ENCODE peak calls at places on chromosomes 3 and 15, in seven cellular contexts. One of them, this sample, is unnamed.
A peak's percentile ranks its signal among the peaks of the same experiment; 100 is the strongest.

GRCh38 chr15:63510548-63510940 is 6.2 kb downstream of the USP3 start:
- DNase-seq in GOT3: no peak
- DNase-seq in germinal center: no peak
- DNase-seq in H54: no peak
- DNase-seq in cerebellar cortex: peak; percentile 97
- DNase-seq in activated T-helper 1 cell treated with anti-CD3 and anti-CD28 coated beads, Interleukin-2, amount 50 U/mL, for 16 hours: no peak
- DNase-seq in astrocyte: no peak
- DNase-seq in this sample: no peak

GRCh38 chr3:184211297-184211696 is 18.1 kb upstream of the VWA5B2 start:
- DNase-seq in H54: no peak
- DNase-seq in GOT3: no peak
- DNase-seq in germinal center: no peak
- DNase-seq in cerebellar cortex: no peak
- DNase-seq in activated T-helper 1 cell treated with anti-CD3 and anti-CD28 coated beads, Interleukin-2, amount 50 U/mL, for 16 hours: no peak
- DNase-seq in astrocyte: no peak
- DNase-seq in this sample: no peak

GRCh38 chr3:155364492-155364891 is 71.0 kb upstream of the STRIT1 start:
- DNase-seq in activated T-helper 1 cell treated with anti-CD3 and anti-CD28 coated beads, Interleukin-2, amount 50 U/mL, for 16 hours: no peak
- DNase-seq in H54: no peak
- DNase-seq in astrocyte: no peak
- DNase-seq in germinal center: no peak
- DNase-seq in cerebellar cortex: no peak
- DNase-seq in GOT3: no peak
- DNase-seq in this sample: no peak

GRCh38 chr3:123695731-123696640 is 111.1 kb upstream of the HACD2 start:
- DNase-seq in germinal center: no peak
- DNase-seq in GOT3: no peak
- DNase-seq in H54: no peak
- DNase-seq in astrocyte: no peak
- DNase-seq in cerebellar cortex: no peak
- DNase-seq in activated T-helper 1 cell treated with anti-CD3 and anti-CD28 coated beads, Interleukin-2, amount 50 U/mL, for 16 hours: no peak
- DNase-seq in this sample: no peak

GRCh38 chr3:186523022-186523421 is 21.2 kb downstream of the CRYGS start:
- DNase-seq in GOT3: no peak
- DNase-seq in astrocyte: no peak
- DNase-seq in H54: no peak
- DNase-seq in germinal center: no peak
- DNase-seq in activated T-helper 1 cell treated with anti-CD3 and anti-CD28 coated beads, Interleukin-2, amount 50 U/mL, for 16 hours: no peak
- DNase-seq in cerebellar cortex: no peak
- DNase-seq in this sample: no peak

GRCh38 chr3:8964436-8965370 is 1.4 kb upstream of the RAD18 start:
- DNase-seq in astrocyte: peak; percentile 87
- DNase-seq in H54: peak; percentile 48
- DNase-seq in cerebellar cortex: no peak
- DNase-seq in GOT3: no peak
- DNase-seq in germinal center: no peak
- DNase-seq in activated T-helper 1 cell treated with anti-CD3 and anti-CD28 coated beads, Interleukin-2, amount 50 U/mL, for 16 hours: no peak
- DNase-seq in this sample: no peak

GRCh38 chr3:174826069-174826468 is 33.1 kb upstream of the NAALADL2 start:
- DNase-seq in H54: no peak
- DNase-seq in GOT3: no peak
- DNase-seq in astrocyte: no peak
- DNase-seq in germinal center: no peak
- DNase-seq in cerebellar cortex: no peak
- DNase-seq in activated T-helper 1 cell treated with anti-CD3 and anti-CD28 coated beads, Interleukin-2, amount 50 U/mL, for 16 hours: no peak
- DNase-seq in this sample: no peak

GRCh38 chr3:96430019-96430541 is 384.3 kb upstream of the EPHA6 start:
- DNase-seq in H54: no peak
- DNase-seq in activated T-helper 1 cell treated with anti-CD3 and anti-CD28 coated beads, Interleukin-2, amount 50 U/mL, for 16 hours: no peak
- DNase-seq in astrocyte: no peak
- DNase-seq in germinal center: no peak
- DNase-seq in cerebellar cortex: no peak
- DNase-seq in GOT3: no peak
- DNase-seq in this sample: no peak

GRCh38 chr3:186070996-186071395 is 37.9 kb downstream of the ETV5 start:
- DNase-seq in astrocyte: no peak
- DNase-seq in H54: no peak
- DNase-seq in GOT3: no peak
- DNase-seq in germinal center: no peak
- DNase-seq in cerebellar cortex: no peak
- DNase-seq in activated T-helper 1 cell treated with anti-CD3 and anti-CD28 coated beads, Interleukin-2, amount 50 U/mL, for 16 hours: no peak
- DNase-seq in this sample: no peak

GRCh38 chr15:67093146-67093874 is 27.9 kb downstream of the SMAD3 start:
- DNase-seq in germinal center: peak; percentile 74
- DNase-seq in cerebellar cortex: no peak
- DNase-seq in GOT3: no peak
- DNase-seq in H54: no peak
- DNase-seq in activated T-helper 1 cell treated with anti-CD3 and anti-CD28 coated beads, Interleukin-2, amount 50 U/mL, for 16 hours: no peak
- DNase-seq in astrocyte: no peak
- DNase-seq in this sample: no peak

GRCh38 chr15:22887157-22887951 is 48.9 kb downstream of the NIPA2 start:
- DNase-seq in activated T-helper 1 cell treated with anti-CD3 and anti-CD28 coated beads, Interleukin-2, amount 50 U/mL, for 16 hours: no peak
- DNase-seq in germinal center: no peak
- DNase-seq in GOT3: no peak
- DNase-seq in astrocyte: peak; percentile 73
- DNase-seq in H54: peak; percentile 35
- DNase-seq in cerebellar cortex: no peak
- DNase-seq in this sample: no peak

GRCh38 chr15:62125763-62126162 is 39.3 kb downstream of the C2CD4B start:
- DNase-seq in astrocyte: no peak
- DNase-seq in H54: no peak
- DNase-seq in germinal center: peak; percentile 12
- DNase-seq in cerebellar cortex: peak; percentile 9
- DNase-seq in GOT3: no peak
- DNase-seq in activated T-helper 1 cell treated with anti-CD3 and anti-CD28 coated beads, Interleukin-2, amount 50 U/mL, for 16 hours: no peak
- DNase-seq in this sample: no peak

GRCh38 chr15:52558196-52558595 is 10.6 kb downstream of the ARPP19 start:
- DNase-seq in germinal center: no peak
- DNase-seq in cerebellar cortex: no peak
- DNase-seq in activated T-helper 1 cell treated with anti-CD3 and anti-CD28 coated beads, Interleukin-2, amount 50 U/mL, for 16 hours: peak; percentile 28
- DNase-seq in GOT3: no peak
- DNase-seq in H54: no peak
- DNase-seq in astrocyte: peak; percentile 80
- DNase-seq in this sample: no peak

GRCh38 chr15:91956026-91956723 is 102.7 kb downstream of the SLCO3A1 start:
- DNase-seq in H54: no peak
- DNase-seq in germinal center: no peak
- DNase-seq in activated T-helper 1 cell treated with anti-CD3 and anti-CD28 coated beads, Interleukin-2, amount 50 U/mL, for 16 hours: no peak
- DNase-seq in cerebellar cortex: no peak
- DNase-seq in GOT3: no peak
- DNase-seq in astrocyte: no peak
- DNase-seq in this sample: no peak

GRCh38 chr3:170499562-170500156 is 81.0 kb downstream of the CLDN11 start:
- DNase-seq in H54: peak; percentile 54
- DNase-seq in cerebellar cortex: peak; percentile 32
- DNase-seq in activated T-helper 1 cell treated with anti-CD3 and anti-CD28 coated beads, Interleukin-2, amount 50 U/mL, for 16 hours: no peak
- DNase-seq in GOT3: no peak
- DNase-seq in germinal center: peak; percentile 14
- DNase-seq in astrocyte: no peak
- DNase-seq in this sample: no peak

GRCh38 chr15:29132110-29132420 is 137.6 kb downstream of the NSMCE3 start:
- DNase-seq in cerebellar cortex: no peak
- DNase-seq in GOT3: no peak
- DNase-seq in activated T-helper 1 cell treated with anti-CD3 and anti-CD28 coated beads, Interleukin-2, amount 50 U/mL, for 16 hours: no peak
- DNase-seq in germinal center: no peak
- DNase-seq in astrocyte: no peak
- DNase-seq in H54: no peak
- DNase-seq in this sample: no peak

GRCh38 chr15:40244961-40245523 is 6.2 kb downstream of the PAK6 start:
- DNase-seq in cerebellar cortex: no peak
- DNase-seq in astrocyte: no peak
- DNase-seq in H54: no peak
- DNase-seq in activated T-helper 1 cell treated with anti-CD3 and anti-CD28 coated beads, Interleukin-2, amount 50 U/mL, for 16 hours: no peak
- DNase-seq in GOT3: no peak
- DNase-seq in germinal center: no peak
- DNase-seq in this sample: no peak

GRCh38 chr3:38574411-38575278 is 74.8 kb downstream of the SCN5A start:
- DNase-seq in cerebellar cortex: no peak
- DNase-seq in germinal center: no peak
- DNase-seq in GOT3: no peak
- DNase-seq in H54: peak; percentile 21
- DNase-seq in astrocyte: no peak
- DNase-seq in activated T-helper 1 cell treated with anti-CD3 and anti-CD28 coated beads, Interleukin-2, amount 50 U/mL, for 16 hours: no peak
- DNase-seq in this sample: no peak

GRCh38 chr3:64518950-64519349 is 168.8 kb downstream of the ADAMTS9 start:
- DNase-seq in germinal center: no peak
- DNase-seq in cerebellar cortex: no peak
- DNase-seq in astrocyte: no peak
- DNase-seq in GOT3: no peak
- DNase-seq in H54: no peak
- DNase-seq in activated T-helper 1 cell treated with anti-CD3 and anti-CD28 coated beads, Interleukin-2, amount 50 U/mL, for 16 hours: no peak
- DNase-seq in this sample: no peak

GRCh38 chr3:22928716-22929115 is 274.4 kb upstream of the UBE2E2 start:
- DNase-seq in H54: no peak
- DNase-seq in cerebellar cortex: no peak
- DNase-seq in GOT3: no peak
- DNase-seq in astrocyte: no peak
- DNase-seq in activated T-helper 1 cell treated with anti-CD3 and anti-CD28 coated beads, Interleukin-2, amount 50 U/mL, for 16 hours: no peak
- DNase-seq in germinal center: no peak
- DNase-seq in this sample: no peak

GRCh38 chr15:71532994-71533393 is 277.4 kb upstream of the NR2E3 start:
- DNase-seq in H54: peak; percentile 6
- DNase-seq in germinal center: no peak
- DNase-seq in activated T-helper 1 cell treated with anti-CD3 and anti-CD28 coated beads, Interleukin-2, amount 50 U/mL, for 16 hours: no peak
- DNase-seq in astrocyte: no peak
- DNase-seq in GOT3: no peak
- DNase-seq in cerebellar cortex: peak; percentile 5
- DNase-seq in this sample: no peak

GRCh38 chr3:102353804-102354203 is 81.0 kb upstream of the ZPLD1 start:
- DNase-seq in GOT3: no peak
- DNase-seq in germinal center: no peak
- DNase-seq in H54: no peak
- DNase-seq in astrocyte: no peak
- DNase-seq in cerebellar cortex: no peak
- DNase-seq in activated T-helper 1 cell treated with anti-CD3 and anti-CD28 coated beads, Interleukin-2, amount 50 U/mL, for 16 hours: no peak
- DNase-seq in this sample: no peak

GRCh38 chr3:137349949-137350348 is 392.2 kb downstream of the IL20RB start:
- DNase-seq in H54: no peak
- DNase-seq in GOT3: no peak
- DNase-seq in germinal center: no peak
- DNase-seq in cerebellar cortex: no peak
- DNase-seq in astrocyte: no peak
- DNase-seq in activated T-helper 1 cell treated with anti-CD3 and anti-CD28 coated beads, Interleukin-2, amount 50 U/mL, for 16 hours: no peak
- DNase-seq in this sample: no peak

GRCh38 chr3:170542704-170543103 is 43.2 kb downstream of the SLC7A14 start:
- DNase-seq in H54: no peak
- DNase-seq in astrocyte: peak; percentile 33
- DNase-seq in cerebellar cortex: no peak
- DNase-seq in germinal center: no peak
- DNase-seq in GOT3: no peak
- DNase-seq in activated T-helper 1 cell treated with anti-CD3 and anti-CD28 coated beads, Interleukin-2, amount 50 U/mL, for 16 hours: no peak
- DNase-seq in this sample: no peak

GRCh38 chr15:33988384-33988783 is 20.1 kb downstream of the CHRM5 start:
- DNase-seq in germinal center: no peak
- DNase-seq in astrocyte: peak; percentile 42
- DNase-seq in cerebellar cortex: no peak
- DNase-seq in H54: no peak
- DNase-seq in activated T-helper 1 cell treated with anti-CD3 and anti-CD28 coated beads, Interleukin-2, amount 50 U/mL, for 16 hours: no peak
- DNase-seq in GOT3: no peak
- DNase-seq in this sample: no peak

GRCh38 chr3:44234674-44235268 is 6.9 kb upstream of the TOPAZ1 start:
- DNase-seq in cerebellar cortex: no peak
- DNase-seq in activated T-helper 1 cell treated with anti-CD3 and anti-CD28 coated beads, Interleukin-2, amount 50 U/mL, for 16 hours: no peak
- DNase-seq in germinal center: no peak
- DNase-seq in astrocyte: no peak
- DNase-seq in H54: no peak
- DNase-seq in GOT3: no peak
- DNase-seq in this sample: no peak

This sample was measured in smooth muscle cell of the brain vasculature.